ENCODE peak calls at places on chromosomes 7 and 10, in eight cellular contexts. G, Z, H, Y, R, I, S and U are unnamed samples.

GRCh38 chr10:124870854-124871425 is 69.3 kb downstream of the ABRAXAS2 start:
- DNase-seq in R (no peak), G (no peak), Y (no peak), H (no peak), Z (no peak), I (no peak), S (no peak), U (no peak)

GRCh38 chr7:46705416-46706255 is 784.6 kb upstream of the IGFBP3 start:
- DNase-seq in G (no peak), I (no peak), H (no peak), Z (no peak), S (no peak), Y (no peak), R (no peak), U (no peak)

GRCh38 chr7:16563281-16564022 is 36.8 kb downstream of the LRRC72 start:
- DNase-seq in S (no peak), G (peak), I (no peak), Y (no peak), R (no peak), Z (no peak), H (no peak), U (no peak)

GRCh38 chr7:17415955-17416354 is 117.5 kb downstream of the AHR start:
- DNase-seq in Y (no peak), S (no peak), R (no peak), G (no peak), H (no peak), I (no peak), Z (no peak), U (no peak)

GRCh38 chr10:11521860-11522259 is 89.6 kb downstream of the USP6NL start:
- DNase-seq in I (no peak), S (no peak), G (no peak), Y (no peak), Z (no peak), H (no peak), R (no peak), U (no peak)

GRCh38 chr7:68247566-68247965 is 1250.9 kb downstream of the TYW1 start:
- DNase-seq in Z (no peak), H (no peak), S (no peak), I (no peak), G (no peak), R (no peak), Y (no peak), U (no peak)

GRCh38 chr10:36116751-36117150 is 474.7 kb upstream of the FZD8 start:
- DNase-seq in Z (no peak), H (no peak), R (no peak), I (no peak), G (no peak), Y (no peak), S (no peak), U (no peak)

GRCh38 chr10:77043364-77043763 is 594.2 kb downstream of the KCNMA1 start:
- DNase-seq in S (no peak), Z (peak), I (no peak), R (no peak), G (no peak), H (no peak), Y (no peak), U (peak)

GRCh38 chr10:7544203-7544602 is 122.6 kb downstream of the ITIH5 start:
- DNase-seq in Z (no peak), G (no peak), Y (no peak), H (no peak), S (no peak), I (no peak), R (no peak), U (no peak)

GRCh38 chr10:103660364-103661197 is 167.1 kb downstream of the NEURL1 start:
- DNase-seq in Y (no peak), G (no peak), R (peak), Z (peak), I (no peak), S (no peak), H (peak), U (peak)